ENCODE peak calls at places on chromosome 18, in four cellular contexts. W, Y, J and X are unnamed samples.

GRCh38 chr18:25493401-25493800 is 141.4 kb upstream of the ZNF521 start:
- DNase-seq in W (no peak), Y (no peak), J (no peak), X (no peak)

GRCh38 chr18:46573156-46573555 is 83.9 kb downstream of the LOXHD1 start:
- DNase-seq in W (no peak), Y (no peak), J (no peak), X (no peak)

GRCh38 chr18:62555135-62555534 is 32.3 kb downstream of the ZCCHC2 start:
- DNase-seq in W (no peak), Y (no peak), J (peak), X (no peak)

GRCh38 chr18:10661333-10661732 is 135.5 kb downstream of the NAPG start:
- DNase-seq in W (no peak), Y (no peak), J (peak), X (no peak)

GRCh38 chr18:58139627-58140026 is 95.6 kb downstream of the NEDD4L start:
- DNase-seq in W (no peak), Y (no peak), J (no peak), X (no peak)

GRCh38 chr18:22169889-22170420 is 566 bp downstream of the GATA6 start:
- DNase-seq in W (no peak), Y (peak), J (peak), X (peak)

GRCh38 chr18:74898965-74899364 is 301.3 kb downstream of the ZNF407 start:
- DNase-seq in W (no peak), Y (no peak), J (peak), X (peak)

GRCh38 chr18:59268722-59269562 is 4.3 kb downstream of the RAX start:
- DNase-seq in W (no peak), Y (peak), J (no peak), X (peak)

GRCh38 chr18:58256316-58257080 is 212.5 kb downstream of the NEDD4L start:
- DNase-seq in W (no peak), Y (no peak), J (no peak), X (no peak)

GRCh38 chr18:13543144-13543543 is 183.2 kb downstream of the FAM210A start:
- DNase-seq in W (no peak), Y (no peak), J (no peak), X (no peak)

GRCh38 chr18:25349131-25349925 is 2.6 kb downstream of the ZNF521 start:
- DNase-seq in W (no peak), Y (peak), J (peak), X (peak)

GRCh38 chr18:62325806-62326645 is 916 bp downstream of the TNFRSF11A start:
- DNase-seq in W (no peak), Y (peak), J (no peak), X (peak)

GRCh38 chr18:13147146-13147545 is 71.4 kb upstream of the LDLRAD4 start:
- DNase-seq in W (no peak), Y (no peak), J (no peak), X (no peak)

GRCh38 chr18:58781627-58782194 is 83.0 kb upstream of the ZNF532 start:
- DNase-seq in W (peak), Y (peak), J (peak), X (peak)

GRCh38 chr18:43049021-43049420 is 66.5 kb downstream of the RIT2 start:
- DNase-seq in W (no peak), Y (peak), J (peak), X (peak)